ENCODE peak calls at places on chromosome 11, in eight cellular contexts. S is endothelial cell of umbilical vein, U is HCT116, C is K562, A is GM23338, Q is HepG2, O is GM12878, K is H1. I is an unnamed sample.

GRCh38 chr11:104968365-104968855 is at the start of gene CASP4:
- DNase-seq in K (no peak), A (no peak), U (peak), C (no peak), Q (peak), O (peak), S (peak), I (peak)

GRCh38 chr11:111633756-111634362 is 31.6 kb downstream of the SIK2 start:
- DNase-seq in C (no peak), O (peak), A (no peak), Q (peak), S (peak), U (no peak), K (no peak), I (no peak)

GRCh38 chr11:8604078-8604723 is 10.2 kb upstream of the STK33 start:
- DNase-seq in S (peak), C (peak), O (no peak), A (peak), U (peak), Q (peak), K (peak), I (no peak)

GRCh38 chr11:102121329-102121728 is 11.1 kb downstream of the YAP1 start:
- DNase-seq in C (no peak), Q (no peak), K (no peak), U (no peak), A (no peak), S (no peak), O (no peak), I (no peak)

GRCh38 chr11:74693531-74693930 is 37.7 kb downstream of the CHRDL2 start:
- DNase-seq in S (no peak), Q (no peak), O (no peak), U (no peak), A (no peak), K (no peak), C (no peak), I (no peak)

GRCh38 chr11:83666149-83666548 is 380.0 kb upstream of the CCDC90B start:
- DNase-seq in C (no peak), S (no peak), A (no peak), Q (no peak), U (no peak), O (no peak), K (no peak), I (no peak)

GRCh38 chr11:28963189-28963588 is 855.0 kb downstream of the METTL15 start:
- DNase-seq in S (no peak), K (no peak), C (no peak), O (no peak), Q (no peak), U (no peak), A (no peak), I (no peak)

GRCh38 chr11:12655842-12656241 is 18.4 kb upstream of the TEAD1 start:
- DNase-seq in Q (no peak), O (no peak), U (no peak), S (no peak), K (no peak), C (no peak), A (no peak), I (no peak)

GRCh38 chr11:81579339-81579738 is 1154.3 kb downstream of the FAM181B start:
- DNase-seq in A (no peak), U (no peak), K (no peak), C (no peak), O (no peak), Q (no peak), S (no peak), I (no peak)

DNA sequence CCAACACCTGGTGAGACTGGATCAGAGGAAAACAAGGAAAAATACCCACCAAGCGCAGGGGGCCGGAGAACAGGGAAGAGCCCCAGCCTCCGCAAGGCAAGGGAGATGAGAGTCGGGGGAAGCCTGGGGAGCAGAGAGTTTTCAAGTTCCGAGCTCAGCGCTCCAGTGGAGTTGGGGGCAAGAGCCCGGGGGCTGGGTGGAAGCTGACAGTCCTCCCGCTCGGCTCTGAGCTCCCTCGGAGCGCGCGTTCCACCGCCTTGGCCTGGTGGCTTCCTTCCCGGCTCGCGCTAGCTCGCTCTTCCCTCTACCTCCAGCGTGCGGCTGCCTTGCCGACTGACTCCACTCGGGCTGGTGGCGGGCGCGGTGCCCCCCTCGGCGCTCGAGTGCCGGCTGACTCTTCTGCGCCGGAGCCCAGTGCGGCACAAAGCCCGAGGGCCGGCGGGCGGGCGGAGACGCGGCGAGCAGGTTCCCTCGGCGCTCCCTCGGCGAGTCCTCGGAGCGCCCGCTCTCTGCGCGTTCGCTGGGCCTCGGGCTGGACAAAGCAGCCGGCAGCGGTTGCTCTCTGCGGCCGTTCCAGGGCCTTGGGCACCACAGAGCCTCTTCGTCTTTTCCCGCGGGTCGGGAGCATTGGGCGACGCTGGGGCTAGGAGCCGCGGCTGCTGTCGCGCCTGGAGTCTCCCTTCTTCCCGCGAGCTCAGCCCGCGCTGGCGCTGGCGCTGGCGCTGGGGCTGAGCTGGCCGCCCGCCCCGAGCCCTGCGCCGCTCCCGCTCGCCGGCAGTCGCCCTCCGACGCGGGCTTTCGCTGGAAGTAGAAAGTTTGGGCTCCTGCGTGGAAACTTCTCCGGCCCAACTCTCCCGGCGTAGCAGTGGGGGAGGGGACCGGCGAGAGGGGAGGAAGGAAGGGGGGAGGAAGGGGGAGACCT is 1.0 kb downstream of the PAX6 start:
- DNase-seq in K (peak), O (no peak), C (peak), S (peak), Q (no peak), A (peak), U (no peak), I (no peak)
- TF ChIP-seq EZH2 in K (peak), O (no peak), C (no peak), S (peak), Q (peak), A (peak), U (no peak), I (no peak)

GRCh38 chr11:64533501-64533900 is 57.5 kb upstream of the SLC22A12 start:
- DNase-seq in O (no peak), C (no peak), Q (no peak), S (no peak), U (no peak), A (no peak), K (no peak), I (no peak)
- TF ChIP-seq POLR2AphosphoS5 in O (no peak), C (no peak), Q (no peak), S (no peak), U (no peak), A (no peak), K (no peak), I (no peak)

GRCh38 chr11:17735823-17736772 is 1.5 kb downstream of the KCNC1 start:
- DNase-seq in O (no peak), S (no peak), Q (no peak), U (no peak), C (no peak), A (peak), K (peak), I (no peak)
- TF ChIP-seq EZH2 in O (no peak), S (peak), Q (no peak), U (no peak), C (no peak), A (peak), K (peak), I (peak)

DNA sequence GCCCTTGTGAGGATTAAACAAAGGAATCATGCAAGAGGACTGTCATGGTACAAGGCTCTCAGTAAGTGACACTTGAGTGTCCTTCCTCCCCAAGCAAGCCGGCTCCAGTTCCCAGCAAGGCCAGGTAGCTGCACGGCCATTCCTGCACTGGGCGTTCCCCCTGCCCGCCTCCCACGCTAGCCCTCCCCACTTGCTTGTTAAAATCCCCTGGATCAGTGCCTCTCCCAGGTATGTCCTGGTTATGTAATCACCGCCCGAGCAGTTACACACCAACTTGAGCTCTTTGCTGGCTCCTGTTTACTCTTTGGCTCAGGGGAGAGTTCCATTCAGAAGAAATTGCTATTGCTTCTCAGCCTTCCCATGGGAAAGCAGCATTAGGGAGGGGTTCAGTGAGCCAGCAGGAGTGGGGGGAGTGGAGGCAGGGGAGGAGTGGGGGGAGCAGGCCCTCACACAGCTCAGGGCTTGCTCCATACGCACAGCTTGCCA is 19.4 kb upstream of the MYEOV start:
- DNase-seq in C (no peak), U (no peak), S (no peak), O (no peak), Q (no peak), A (no peak), K (no peak), I (no peak)
- TF ChIP-seq POLR2AphosphoS5 in C (no peak), U (no peak), S (no peak), O (no peak), Q (no peak), A (no peak), K (no peak), I (no peak)

GRCh38 chr11:43578346-43579170 is 102.0 kb upstream of the HSD17B12 start:
- DNase-seq in Q (no peak), S (no peak), A (peak), O (no peak), K (peak), C (no peak), U (no peak), I (no peak)

GRCh38 chr11:43576834-43577521 is 103.6 kb upstream of the HSD17B12 start:
- DNase-seq in C (peak), K (peak), Q (peak), U (peak), A (peak), S (peak), O (no peak), I (no peak)

GRCh38 chr11:43579171-43579918 is 101.2 kb upstream of the HSD17B12 start:
- DNase-seq in U (no peak), Q (no peak), C (peak), A (peak), K (peak), O (no peak), S (peak), I (no peak)

GRCh38 chr11:43575931-43576833 is 104.4 kb upstream of the HSD17B12 start:
- DNase-seq in O (no peak), K (no peak), C (no peak), S (no peak), U (no peak), Q (no peak), A (no peak), I (no peak)

DNA sequence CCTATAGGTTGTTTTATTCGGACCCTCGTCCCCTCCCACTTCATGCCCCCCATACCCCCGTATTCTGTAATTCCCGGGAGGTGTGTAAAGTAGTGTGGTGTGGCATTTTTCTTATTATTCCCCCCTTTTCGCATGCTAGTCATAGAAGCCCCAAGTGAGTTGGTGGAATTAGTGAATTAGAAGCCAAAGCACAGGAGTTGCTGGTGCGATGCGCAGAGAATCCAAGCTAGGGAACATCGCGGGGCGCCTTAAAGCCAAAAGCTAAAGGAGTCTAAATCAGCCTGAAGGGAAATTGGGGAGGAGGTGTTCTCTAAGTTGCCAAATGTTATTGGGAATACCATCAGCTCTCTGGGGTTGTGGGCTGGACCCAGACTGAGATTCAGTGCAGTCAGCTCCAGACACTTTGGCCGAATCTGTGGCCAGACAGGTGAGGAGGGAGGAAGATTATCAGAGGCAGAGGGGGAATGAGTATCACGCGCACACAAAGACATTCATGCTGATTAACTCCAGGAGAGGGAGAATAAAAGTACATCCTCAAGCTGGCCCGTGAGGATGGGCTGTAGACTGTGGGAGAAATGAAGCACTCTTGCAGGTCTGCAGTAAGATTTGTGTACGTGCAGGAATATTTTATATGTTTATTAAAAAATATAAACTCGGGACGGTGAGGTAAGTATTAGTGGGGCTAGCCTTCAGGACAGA is 102.8 kb upstream of the HSD17B12 start:
- DNase-seq in S (no peak), U (no peak), O (no peak), K (no peak), Q (no peak), A (no peak), C (no peak), I (no peak)
- TF ChIP-seq EZH2 in S (no peak), U (no peak), O (no peak), K (peak), Q (no peak), A (peak), C (no peak), I (no peak)

GRCh38 chr11:114622858-114623257 is 27.3 kb upstream of the NXPE4 start:
- DNase-seq in Q (no peak), K (no peak), S (no peak), O (no peak), A (no peak), U (no peak), C (no peak), I (no peak)

GRCh38 chr11:114625294-114625693 is 29.7 kb upstream of the NXPE4 start:
- DNase-seq in C (no peak), Q (no peak), A (no peak), K (no peak), O (no peak), U (no peak), S (no peak), I (no peak)

GRCh38 chr11:114621950-114622809 is 26.6 kb upstream of the NXPE4 start:
- DNase-seq in U (no peak), K (no peak), O (no peak), A (no peak), S (no peak), C (no peak), Q (no peak), I (no peak)

GRCh38 chr11:114623720-114624119 is 28.1 kb upstream of the NXPE4 start:
- DNase-seq in C (no peak), O (no peak), S (no peak), K (no peak), A (no peak), Q (no peak), U (no peak), I (no peak)

GRCh38 chr11:114624455-114625207 is 29.0 kb upstream of the NXPE4 start:
- DNase-seq in O (no peak), S (no peak), C (no peak), Q (no peak), U (no peak), K (no peak), A (no peak), I (no peak)
- TF ChIP-seq POLR2AphosphoS5 in O (no peak), S (no peak), C (no peak), Q (no peak), U (no peak), K (no peak), A (no peak), I (no peak)

GRCh38 chr11:14971865-14972580 is at the start of gene CALCA:
- DNase-seq in K (peak), U (no peak), O (no peak), S (no peak), Q (no peak), A (peak), C (no peak), I (no peak)

GRCh38 chr11:14974723-14975587 is 2.8 kb upstream of the CALCA start:
- DNase-seq in Q (peak), C (peak), O (no peak), S (peak), U (peak), A (peak), K (peak), I (no peak)

GRCh38 chr11:14973621-14974020 is 1.5 kb upstream of the CALCA start:
- DNase-seq in K (peak), S (no peak), U (no peak), O (no peak), C (no peak), Q (no peak), A (peak), I (no peak)

GRCh38 chr11:14974021-14974698 is 2.0 kb upstream of the CALCA start:
- DNase-seq in A (peak), S (peak), K (peak), C (no peak), O (no peak), U (no peak), Q (no peak), I (no peak)

DNA sequence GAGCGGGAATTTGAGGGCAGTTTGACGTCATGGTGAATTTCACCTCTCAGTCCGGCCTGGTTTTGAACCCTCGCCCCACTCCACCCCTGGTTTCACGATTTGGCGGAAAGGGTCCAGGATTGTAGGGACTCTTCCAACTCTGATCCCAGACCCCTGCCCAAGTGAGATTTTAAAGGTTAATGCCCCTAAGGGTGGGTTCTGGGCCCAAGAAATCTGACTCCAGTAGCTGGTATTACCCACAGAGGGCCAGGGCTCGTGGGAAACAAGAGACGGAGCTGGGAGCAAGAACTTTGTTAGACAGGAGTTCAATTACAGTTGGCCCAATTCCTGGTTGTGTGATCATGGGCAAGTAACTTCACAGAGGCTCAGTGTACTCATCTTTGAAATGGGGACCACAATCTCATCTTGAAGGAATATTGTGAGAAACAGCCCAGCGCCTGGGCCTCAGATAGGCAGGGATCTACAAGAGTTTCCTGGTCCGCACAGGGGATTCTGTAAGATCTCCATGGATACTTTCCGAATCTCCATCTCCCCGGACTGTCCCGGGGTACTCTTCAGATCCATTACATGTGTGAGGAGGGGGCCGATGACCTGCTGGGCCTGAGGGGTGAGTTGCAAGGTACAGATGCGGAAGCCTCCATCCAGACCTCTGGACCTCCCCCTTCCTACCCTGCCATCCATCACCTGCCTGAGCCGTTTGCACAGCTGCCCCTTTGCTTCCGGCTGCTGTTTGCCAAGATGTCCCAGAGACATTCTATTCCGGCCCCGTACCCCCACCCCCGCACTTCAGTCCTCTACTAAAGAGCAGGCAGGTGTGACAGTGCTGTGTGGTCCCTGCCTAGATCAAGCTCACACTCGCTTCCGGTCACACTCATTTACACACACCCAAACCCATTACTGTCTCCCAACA is 685 bp upstream of the CALCA start:
- DNase-seq in U (no peak), C (no peak), S (no peak), K (no peak), O (no peak), Q (no peak), A (peak), I (no peak)
- TF ChIP-seq EZH2 in U (no peak), C (no peak), S (no peak), K (no peak), O (no peak), Q (no peak), A (peak), I (no peak)

GRCh38 chr11:925496-926301 is at the start of gene AP2A2:
- DNase-seq in O (no peak), K (peak), Q (peak), C (peak), U (peak), S (peak), A (peak), I (no peak)
- TF ChIP-seq POLR2AphosphoS5 in O (peak), K (no peak), Q (peak), C (peak), U (peak), S (peak), A (peak), I (peak)

I was measured in SK-N-MC.